ENCODE peak calls at places on chromosome 20, in six cellular contexts. S is left ventricle myocardium inferior, J is HAP-1, R is GM23248, F is Panc1, V is aorta. Z is an unnamed sample. For H3K27me3 and H3K36me3, the result is how much of the 10 kb centered on the place peaks cover.

GRCh38 chr20:37475258-37475657 is 45.8 kb upstream of the NNAT start:
- DNase-seq in V (no peak), F (no peak), R (no peak), J (no peak), S (no peak), Z (no peak)

GRCh38 chr20:49888341-49889244 is 26.7 kb downstream of the SPATA2 start:
- DNase-seq in S (no peak), V (no peak), R (peak), J (peak), F (peak), Z (peak)

GRCh38 chr20:51731771-51732453 is 36.3 kb downstream of the ATP9A start:
- DNase-seq in V (no peak), R (peak), J (no peak), S (no peak), F (no peak), Z (no peak)

GRCh38 chr20:49814057-49814675 is 1.5 kb downstream of the SLC9A8 start:
- DNase-seq in F (no peak), S (no peak), J (no peak), V (no peak), R (peak), Z (no peak)

GRCh38 chr20:19603390-19603753 is 154.7 kb upstream of the RIN2 start:
- DNase-seq in S (no peak), V (no peak), J (no peak), F (no peak), R (no peak), Z (no peak)

GRCh38 chr20:23254034-23254433 is 96.6 kb upstream of the NXT1 start:
- DNase-seq in V (no peak), S (no peak), F (no peak), J (no peak), R (no peak), Z (no peak)

GRCh38 chr20:45506927-45507820 is 8.2 kb downstream of the SPINT3 start:
- DNase-seq in S (no peak), F (no peak), J (no peak), V (no peak), R (peak), Z (no peak)

GRCh38 chr20:57708694-57709673 is 831 bp downstream of the PMEPA1 start:
- DNase-seq in S (peak), V (peak), J (no peak), R (peak), F (no peak), Z (no peak)

GRCh38 chr20:2867081-2867860 is 6.0 kb upstream of the PTPRA start:
- DNase-seq in S (no peak), V (no peak), F (no peak), R (peak), J (no peak), Z (no peak)

GRCh38 chr20:25584905-25585704 is at the start of gene NINL:
- DNase-seq in R (peak), J (peak), S (peak), F (no peak), V (peak), Z (no peak)

GRCh38 chr20:24465730-24466129 is 3.7 kb upstream of the SYNDIG1 start:
- DNase-seq in R (peak), V (peak), J (no peak), F (no peak), S (peak), Z (no peak)

GRCh38 chr20:48149887-48150286 is 364.6 kb upstream of the SULF2 start:
- DNase-seq in F (no peak), J (peak), V (no peak), S (no peak), R (no peak), Z (no peak)

GRCh38 chr20:57473246-57474042 is 51.5 kb downstream of the CTCFL start:
- DNase-seq in S (no peak), R (no peak), F (no peak), J (peak), V (peak), Z (no peak)

GRCh38 chr20:8535403-8536003 is 403.4 kb downstream of the PLCB1 start:
- DNase-seq in V (no peak), R (peak), J (peak), F (no peak), S (no peak), Z (peak)

GRCh38 chr20:48679011-48679410 is 148.8 kb downstream of the PREX1 start:
- DNase-seq in V (no peak), F (no peak), S (no peak), R (no peak), J (no peak), Z (no peak)

GRCh38 chr20:4076671-4077070 is 61.3 kb upstream of the RNF24 start:
- DNase-seq in S (no peak), J (peak), V (no peak), R (peak), F (no peak), Z (no peak)

GRCh38 chr20:61771805-61772350 is 293.8 kb downstream of the TAF4 start:
- DNase-seq in R (no peak), V (no peak), S (no peak), F (no peak), J (no peak), Z (no peak)

GRCh38 chr20:5931411-5931810 is 18.9 kb downstream of the TRMT6 start:
- DNase-seq in V (no peak), J (no peak), R (no peak), S (no peak), F (no peak), Z (no peak)

GRCh38 chr20:21365771-21366170 is 31.6 kb downstream of the NKX2-4 start:
- DNase-seq in S (no peak), R (no peak), F (no peak), V (no peak), J (no peak), Z (no peak)

GRCh38 chr20:47545499-47545898 is 43.8 kb downstream of the NCOA3 start:
- DNase-seq in V (no peak), R (no peak), F (no peak), S (no peak), J (no peak), Z (no peak)

GRCh38 chr20:25033250-25033940 is 24.5 kb downstream of the ACSS1 start:
- DNase-seq in J (peak), S (no peak), V (peak), R (no peak), F (no peak), Z (no peak)

GRCh38 chr20:50068041-50068651 is 44.8 kb downstream of the UBE2V1 start:
- DNase-seq in R (no peak), S (no peak), F (no peak), V (no peak), J (no peak), Z (no peak)

GRCh38 chr20:44745560-44746366 is at the start of gene KCNK15:
- DNase-seq in S (peak), F (no peak), J (no peak), R (peak), V (peak), Z (no peak)

GRCh38 chr20:57698867-57699275 is 10.9 kb downstream of the PMEPA1 start:
- DNase-seq in F (peak), J (no peak), V (no peak), S (no peak), R (peak), Z (no peak)

GRCh38 chr20:47741669-47742345 is 43.5 kb downstream of the SULF2 start:
- DNase-seq in J (no peak), V (no peak), R (no peak), S (no peak), F (no peak), Z (no peak)

GRCh38 chr20:4130404-4131189 is 115.2 kb upstream of the RNF24 start:
- DNase-seq in R (peak), V (no peak), S (no peak), J (no peak), F (peak), Z (no peak)

GRCh38 chr20:59064214-59064722 is 21.7 kb upstream of the PRELID3B start:
- DNase-seq in J (peak), S (no peak), R (no peak), V (no peak), F (no peak), Z (no peak)

GRCh38 chr20:59062057-59062456 is 19.5 kb upstream of the PRELID3B start:
- DNase-seq in F (no peak), R (no peak), J (no peak), V (no peak), S (no peak), Z (no peak)

GRCh38 chr20:59068534-59068933 is 25.9 kb upstream of the PRELID3B start:
- DNase-seq in V (no peak), R (no peak), S (no peak), F (no peak), J (no peak), Z (no peak)

DNA sequence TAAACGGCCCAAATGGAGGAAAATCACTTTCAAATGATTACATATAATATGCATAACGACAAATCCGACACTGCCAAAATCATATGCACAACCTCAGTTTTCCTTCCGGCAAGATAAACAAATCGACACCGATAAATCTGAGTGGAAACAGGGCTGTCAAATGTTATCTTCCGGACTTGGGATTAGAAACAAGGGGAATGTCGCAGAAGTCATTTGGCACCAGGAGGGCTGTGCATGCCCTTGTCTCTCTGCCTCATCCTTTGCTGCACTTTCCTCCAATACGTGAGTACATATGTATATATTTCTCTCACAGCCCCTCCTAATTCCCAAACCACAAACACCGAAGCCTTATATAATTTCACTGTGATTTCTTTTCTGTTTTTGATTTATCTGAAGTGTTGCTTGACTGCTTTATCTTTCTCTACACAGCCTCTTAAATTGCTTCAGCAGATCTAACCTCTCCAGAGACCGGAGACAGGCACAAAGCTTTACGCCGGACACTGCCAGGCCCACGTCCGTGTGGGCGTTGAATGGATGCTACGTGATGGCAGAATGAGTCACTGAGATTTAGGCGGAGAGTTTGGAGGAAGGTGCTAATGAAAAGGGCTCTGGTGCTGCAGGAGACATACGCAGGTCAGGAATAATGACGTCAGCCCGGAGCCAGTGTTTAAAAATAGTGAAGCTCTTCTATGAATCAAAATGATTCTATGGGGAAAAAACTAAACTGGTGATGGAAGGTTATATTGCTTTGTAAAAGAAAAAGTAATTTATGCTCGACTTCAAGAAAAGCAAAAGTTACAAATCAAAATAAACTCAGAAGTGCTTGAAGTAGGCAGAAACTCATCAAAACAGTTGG is 21.0 kb upstream of the PRELID3B start:
- DNase-seq in J (peak), F (no peak), S (peak), V (no peak), R (peak), Z (no peak)
- H3K27me3 ChIP-seq in J (under half), F (under half), S (under half), V (under half), R (under half), Z (under half)

GRCh38 chr20:63697357-63697867 is 960 bp downstream of the TNFRSF6B start:
- DNase-seq in J (no peak), R (no peak), F (no peak), V (peak), S (peak), Z (no peak)
- H3K4me3 ChIP-seq in J (no peak), R (peak), F (no peak), V (no peak), S (peak), Z (no peak)

GRCh38 chr20:13770141-13770540 is 14.6 kb downstream of the ESF1 start:
- DNase-seq in J (no peak), V (no peak), S (no peak), R (no peak), F (no peak), Z (no peak)

GRCh38 chr20:13775867-13776266 is 8.9 kb downstream of the ESF1 start:
- DNase-seq in V (no peak), S (no peak), J (no peak), R (no peak), F (no peak), Z (no peak)

GRCh38 chr20:13772529-13772928 is 12.2 kb downstream of the ESF1 start:
- DNase-seq in S (no peak), J (no peak), V (no peak), R (peak), F (no peak), Z (no peak)

GRCh38 chr20:13777171-13777601 is 7.5 kb downstream of the ESF1 start:
- DNase-seq in J (no peak), V (no peak), F (no peak), R (peak), S (no peak), Z (no peak)

GRCh38 chr20:13771853-13772453 is 12.8 kb downstream of the ESF1 start:
- DNase-seq in F (no peak), S (no peak), R (peak), J (peak), V (no peak), Z (no peak)
- H3K36me3 ChIP-seq in F (half or more), S (half or more), R (under half), J (half or more), V (under half), Z (under half)

GRCh38 chr20:63154395-63154794 is 61.5 kb downstream of the YTHDF1 start:
- DNase-seq in R (no peak), J (no peak), F (no peak), V (no peak), S (no peak), Z (no peak)
- H3K27me3 ChIP-seq in R (under half), J (under half), F (under half), V (under half), S (half or more), Z (under half)

Z was measured in iPS DF 6.9.